ENCODE peak calls at places on chromosomes 3 and 15, in six cellular contexts. K is neural progenitor cell, T is GM10248, Y is retinal pigment epithelial cell, M is Peyer's patch, G is psoas muscle. X is an unnamed sample.

GRCh38 chr15:85414495-85414894 is 34.1 kb downstream of the AKAP13 start:
- DNase-seq in K (no peak), T (peak), Y (no peak), M (no peak), G (no peak), X (no peak)

GRCh38 chr15:72685925-72686794 is at the start of the genes BBS4 and HIGD2B:
- DNase-seq in K (peak), T (peak), Y (peak), M (peak), G (peak), X (peak)

GRCh38 chr15:101501703-101502373 is 12.3 kb upstream of the PCSK6 start:
- DNase-seq in K (peak), T (peak), Y (no peak), M (peak), G (peak), X (no peak)

GRCh38 chr3:168165390-168166269 is 69.9 kb upstream of the GOLIM4 start:
- DNase-seq in K (peak), T (peak), Y (peak), M (peak), G (peak), X (peak)

GRCh38 chr3:55692295-55692957 is 205.3 kb upstream of the WNT5A start:
- DNase-seq in K (no peak), T (no peak), Y (no peak), M (no peak), G (no peak), X (no peak)

GRCh38 chr3:39750677-39751076 is 58.7 kb upstream of the MYRIP start:
- DNase-seq in K (no peak), T (no peak), Y (no peak), M (no peak), G (no peak), X (no peak)

GRCh38 chr3:72338082-72338941 is 509.9 kb downstream of the SHQ1 start:
- DNase-seq in K (no peak), T (no peak), Y (no peak), M (no peak), G (no peak), X (no peak)

GRCh38 chr3:125357032-125357658 is 18.0 kb downstream of the ZNF148 start:
- DNase-seq in K (peak), T (peak), Y (no peak), M (peak), G (peak), X (peak)

GRCh38 chr15:93485922-93486327 is 396.9 kb upstream of the RGMA start:
- DNase-seq in K (no peak), T (no peak), Y (no peak), M (no peak), G (peak), X (peak)

GRCh38 chr3:189169728-189170127 is 2.0 kb upstream of the TPRG1 start:
- DNase-seq in K (peak), T (no peak), Y (no peak), M (no peak), G (no peak), X (no peak)
- TF ChIP-seq CTCF in K (peak), T (no peak), Y (peak), M (no peak), G (no peak), X (no peak)

GRCh38 chr3:139308156-139309017 is 35.4 kb upstream of the MRPS22 start:
- DNase-seq in K (peak), T (no peak), Y (no peak), M (no peak), G (no peak), X (no peak)

GRCh38 chr3:139307601-139308146 is 36.1 kb upstream of the MRPS22 start:
- DNase-seq in K (no peak), T (no peak), Y (peak), M (no peak), G (no peak), X (no peak)

GRCh38 chr3:139309046-139309660 is 34.7 kb upstream of the MRPS22 start:
- DNase-seq in K (no peak), T (no peak), Y (peak), M (no peak), G (no peak), X (no peak)

GRCh38 chr3:139306078-139306477 is 37.7 kb upstream of the MRPS22 start:
- DNase-seq in K (no peak), T (no peak), Y (no peak), M (no peak), G (no peak), X (no peak)

DNA sequence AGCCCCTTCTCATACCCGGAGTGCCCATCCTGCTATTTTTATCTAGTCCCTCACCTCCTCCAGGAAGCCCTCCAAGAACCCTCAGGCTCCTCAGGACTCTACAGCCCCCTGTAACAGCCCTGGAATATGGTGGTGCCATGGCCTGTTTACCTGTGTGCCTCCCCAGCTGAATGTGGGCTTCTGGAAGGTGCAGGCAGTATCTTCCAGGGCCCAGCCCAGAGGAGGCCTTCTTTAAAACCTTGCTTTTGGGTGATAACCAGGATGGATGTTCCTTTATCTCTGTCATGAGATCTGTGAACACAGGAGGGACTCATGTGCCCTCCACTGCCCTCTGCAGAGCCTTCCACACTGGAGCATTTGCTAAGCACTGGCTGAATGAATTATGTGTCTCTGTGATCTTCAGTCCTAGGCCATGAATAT is 36.7 kb upstream of the MRPS22 start:
- DNase-seq in K (no peak), T (no peak), Y (no peak), M (no peak), G (no peak), X (no peak)
- TF ChIP-seq CTCF in K (no peak), T (no peak), Y (no peak), M (no peak), G (no peak), X (no peak)

DNA sequence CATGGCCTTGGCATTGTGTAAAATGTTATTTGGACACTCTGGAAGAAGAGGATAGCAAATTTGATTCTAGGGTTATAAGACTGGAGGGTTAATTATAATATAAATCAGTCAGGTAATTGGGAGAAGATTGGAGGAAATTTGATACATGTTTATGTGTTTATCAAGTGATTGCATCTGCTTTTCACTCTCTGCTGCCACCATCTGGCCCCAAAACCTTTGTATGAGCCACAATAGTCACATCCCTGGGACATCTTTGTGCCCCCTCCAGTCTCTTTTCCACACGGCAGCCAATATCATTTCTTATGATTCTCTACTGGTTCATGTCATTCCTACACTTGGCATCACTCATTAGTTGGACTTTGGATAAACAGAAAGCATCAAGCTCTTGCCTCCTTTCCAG is 602.2 kb upstream of the SUCLG2 start:
- DNase-seq in K (peak), T (no peak), Y (no peak), M (no peak), G (no peak), X (no peak)
- TF ChIP-seq CTCF in K (peak), T (peak), Y (no peak), M (peak), G (no peak), X (no peak)

GRCh38 chr3:133192363-133192945 is 154.3 kb downstream of the TMEM108 start:
- DNase-seq in K (peak), T (no peak), Y (no peak), M (no peak), G (no peak), X (no peak)
- TF ChIP-seq CTCF in K (no peak), T (no peak), Y (no peak), M (no peak), G (no peak), X (no peak)

DNA sequence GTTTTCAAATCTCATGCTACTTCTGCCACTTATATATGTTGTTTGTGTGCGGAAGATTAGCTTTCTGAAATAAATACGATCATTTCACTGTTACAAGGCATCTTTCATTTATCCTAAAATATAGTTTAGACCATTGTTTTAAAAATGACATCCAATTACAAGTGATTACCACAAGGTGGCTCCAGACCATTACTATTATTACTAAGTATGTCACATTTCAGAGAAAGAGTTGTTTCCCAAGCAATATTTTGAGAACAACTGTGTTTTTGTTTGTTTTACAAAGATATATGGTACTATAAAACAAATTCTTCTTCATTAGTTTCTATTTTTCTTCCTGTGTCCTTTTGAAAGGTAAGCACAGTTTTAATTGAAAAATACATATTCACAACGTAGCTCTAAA is 136.0 kb upstream of the RAP2B start:
- DNase-seq in K (peak), T (no peak), Y (no peak), M (no peak), G (no peak), X (no peak)
- TF ChIP-seq CTCF in K (peak), T (peak), Y (peak), M (peak), G (peak), X (peak)